ENCODE peak calls at places on chromosomes 1 and 21, in nine cellular contexts. K, O, C, L, Q, B, F, T and G are unnamed samples.

GRCh38 chr1:232678185-232678886 is 48.4 kb upstream of the SIPA1L2 start:
- DNase-seq in K (no peak), O (no peak), C (no peak), L (no peak), Q (peak; percentile 92), B (no peak), F (no peak), T (no peak), G (no peak)

GRCh38 chr1:94592566-94592920 is 51.0 kb upstream of the F3 start:
- DNase-seq in K (no peak), O (no peak), C (no peak), L (no peak), Q (no peak), B (no peak), F (no peak), T (no peak), G (no peak)

GRCh38 chr1:228090613-228091081 is 8.1 kb downstream of the ARF1 start:
- DNase-seq in K (no peak), O (peak; percentile 14), C (no peak), L (no peak), Q (no peak), B (peak; percentile 65), F (no peak), T (peak; percentile 90), G (no peak)

GRCh38 chr1:234776875-234777849 is 167.2 kb upstream of the IRF2BP2 start:
- DNase-seq in K (no peak), O (no peak), C (no peak), L (no peak), Q (peak; percentile 7), B (peak; percentile 25), F (no peak), T (no peak), G (no peak)

GRCh38 chr1:18634276-18634675 is 3.6 kb downstream of the PAX7 start:
- DNase-seq in K (no peak), O (no peak), C (no peak), L (no peak), Q (no peak), B (no peak), F (no peak), T (no peak), G (no peak)

GRCh38 chr1:66395202-66396061 is 138.5 kb upstream of the SGIP1 start:
- DNase-seq in K (no peak), O (no peak), C (no peak), L (no peak), Q (no peak), B (no peak), F (no peak), T (no peak), G (no peak)

GRCh38 chr1:234979316-234980223 is 149.1 kb downstream of the TOMM20 start:
- DNase-seq in K (no peak), O (no peak), C (no peak), L (no peak), Q (no peak), B (no peak), F (no peak), T (no peak), G (no peak)

GRCh38 chr1:171434717-171435346 is 50.5 kb upstream of the PRRC2C start:
- DNase-seq in K (peak; percentile 29), O (no peak), C (no peak), L (peak; percentile 49), Q (peak; percentile 18), B (peak; percentile 52), F (no peak), T (no peak), G (no peak)

GRCh38 chr21:44814498-44815023 is 3.3 kb downstream of the SUMO3 start:
- DNase-seq in K (no peak), O (no peak), C (no peak), L (no peak), Q (no peak), B (no peak), F (no peak), T (no peak), G (no peak)

GRCh38 chr1:183678819-183679218 is 25.7 kb upstream of the APOBEC4 start:
- DNase-seq in K (no peak), O (no peak), C (no peak), L (no peak), Q (no peak), B (no peak), F (no peak), T (no peak), G (no peak)

GRCh38 chr1:201427923-201428322 is 6.4 kb upstream of the TNNI1 start:
- DNase-seq in K (no peak), O (no peak), C (no peak), L (peak; percentile 18), Q (peak; percentile 9), B (no peak), F (no peak), T (no peak), G (no peak)

GRCh38 chr21:29549614-29550013 is 250.9 kb downstream of the BACH1 start:
- DNase-seq in K (no peak), O (no peak), C (no peak), L (no peak), Q (no peak), B (no peak), F (no peak), T (no peak), G (no peak)

GRCh38 chr1:178055779-178056471 is 38.0 kb upstream of the RASAL2 start:
- DNase-seq in K (peak; percentile 42), O (no peak), C (no peak), L (peak; percentile 64), Q (peak; percentile 74), B (no peak), F (no peak), T (peak; percentile 17), G (no peak)

GRCh38 chr21:29115899-29116298 is 14.5 kb upstream of the MAP3K7CL start:
- DNase-seq in K (no peak), O (no peak), C (no peak), L (no peak), Q (no peak), B (no peak), F (no peak), T (no peak), G (no peak)

GRCh38 chr1:25549273-25550154 is 6.1 kb downstream of the LDLRAP1 start:
- DNase-seq in K (peak; percentile 54), O (no peak), C (no peak), L (peak; percentile 77), Q (peak; percentile 74), B (no peak), F (no peak), T (peak; percentile 99), G (peak; percentile 77)

DNA sequence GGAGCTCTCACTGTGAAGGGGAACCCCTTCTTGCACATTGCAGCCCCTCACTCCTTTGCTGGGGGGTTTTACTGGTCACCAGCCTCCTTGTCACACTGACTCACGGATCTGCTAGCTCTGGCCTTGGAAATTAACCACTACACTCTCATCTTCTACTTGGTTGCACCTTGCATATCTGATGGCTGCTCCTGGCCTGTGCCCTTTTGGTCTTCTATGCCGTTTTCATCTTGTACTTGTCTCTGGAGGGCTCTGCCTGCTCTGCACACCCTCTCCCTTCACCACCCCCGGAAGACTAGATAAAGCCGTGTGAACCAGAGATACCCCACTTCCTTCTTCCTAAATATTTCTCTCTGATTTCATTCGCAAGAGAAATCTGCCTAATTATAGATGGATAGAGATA is 44.6 kb downstream of the CD247 start:
- DNase-seq in K (no peak), O (no peak), C (no peak), L (no peak), Q (no peak), B (no peak), F (no peak), T (no peak), G (no peak)
- H3K9me3 ChIP-seq in K (no peaks in the 10 kb centered on the region), O (no peaks in the 10 kb centered on the region), C (no peaks in the 10 kb centered on the region), L (no peaks in the 10 kb centered on the region), Q (no peaks in the 10 kb centered on the region), B (no peaks in the 10 kb centered on the region), F (no peaks in the 10 kb centered on the region), T (no peaks in the 10 kb centered on the region), G (no peaks in the 10 kb centered on the region)

DNA sequence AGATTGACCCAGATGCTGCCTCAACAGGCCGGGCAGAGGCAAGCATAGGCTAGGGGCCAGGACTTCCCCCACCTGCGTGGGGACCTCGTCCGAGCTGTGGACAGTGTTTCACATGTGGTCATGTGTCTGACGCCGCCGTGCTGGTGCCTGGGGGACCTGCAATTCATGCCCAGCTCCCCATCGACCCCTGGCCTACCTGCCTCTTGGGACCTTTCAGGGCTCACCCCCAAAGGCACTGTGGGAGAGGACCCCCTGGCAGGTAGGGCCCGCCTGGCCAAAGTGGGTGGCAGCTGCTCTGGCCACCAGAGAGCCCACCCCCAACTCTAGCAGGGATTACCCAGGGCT is 4.4 kb downstream of the TMEM201 start:
- DNase-seq in K (peak; percentile 30), O (no peak), C (no peak), L (no peak), Q (no peak), B (no peak), F (no peak), T (no peak), G (no peak)
- H3K27ac ChIP-seq in K (peak overlapping the region; percentile 69), O (peak overlapping the region; percentile 50), C (no peak overlapping the region), L (no peak overlapping the region), Q (peak overlapping the region; percentile 18), B (no peak overlapping the region), F (no peak overlapping the region), T (no peak overlapping the region), G (no peak overlapping the region)

GRCh38 chr21:35469446-35469845 is 420.3 kb upstream of the RUNX1 start:
- DNase-seq in K (no peak), O (no peak), C (no peak), L (no peak), Q (no peak), B (no peak), F (no peak), T (no peak), G (no peak)

GRCh38 chr21:35467536-35467935 is 418.4 kb upstream of the RUNX1 start:
- DNase-seq in K (no peak), O (no peak), C (no peak), L (no peak), Q (no peak), B (no peak), F (no peak), T (no peak), G (no peak)

GRCh38 chr21:35468991-35469390 is 419.9 kb upstream of the RUNX1 start:
- DNase-seq in K (no peak), O (no peak), C (no peak), L (no peak), Q (no peak), B (no peak), F (no peak), T (no peak), G (no peak)

GRCh38 chr21:35473496-35473895 is 424.4 kb upstream of the RUNX1 start:
- DNase-seq in K (no peak), O (no peak), C (no peak), L (no peak), Q (no peak), B (no peak), F (no peak), T (no peak), G (no peak)

GRCh38 chr21:35470522-35470921 is 421.4 kb upstream of the RUNX1 start:
- DNase-seq in K (no peak), O (no peak), C (no peak), L (no peak), Q (no peak), B (no peak), F (peak; percentile 13), T (no peak), G (no peak)
- H3K9me3 ChIP-seq in K (no peaks in the 10 kb centered on the region), O (no peaks in the 10 kb centered on the region), C (no peaks in the 10 kb centered on the region), L (no peaks in the 10 kb centered on the region), Q (no peaks in the 10 kb centered on the region), B (no peaks in the 10 kb centered on the region), F (no peaks in the 10 kb centered on the region), T (no peaks in the 10 kb centered on the region), G (no peaks in the 10 kb centered on the region)

GRCh38 chr1:42978317-42979036 is 19.8 kb upstream of the SLC2A1 start:
- DNase-seq in K (no peak), O (no peak), C (no peak), L (no peak), Q (no peak), B (no peak), F (no peak), T (no peak), G (no peak)
- H3K27ac ChIP-seq in K (no peak overlapping the region), O (no peak overlapping the region), C (no peak overlapping the region), L (no peak overlapping the region), Q (no peak overlapping the region), B (no peak overlapping the region), F (peak overlapping the region; percentile 19), T (no peak overlapping the region), G (no peak overlapping the region)